ENCODE peak calls at places on chromosomes 5 and 9, in ten cellular contexts. O, I, J, B, R, H, Y, T, F and V are unnamed samples.

GRCh38 chr5:120677481-120677880 is 213.4 kb downstream of the PRR16 start:
- DNase-seq in O (no peak), I (no peak), J (no peak), B (no peak), R (no peak), H (no peak), Y (no peak), T (no peak), F (no peak), V (no peak)

GRCh38 chr5:148776780-148777179 is 49.6 kb upstream of the ADRB2 start:
- DNase-seq in O (no peak), I (no peak), J (peak), B (no peak), R (no peak), H (no peak), Y (no peak), T (no peak), F (peak), V (no peak)

GRCh38 chr5:149541893-149542292 is 9.3 kb downstream of the CSNK1A1 start:
- DNase-seq in O (no peak), I (no peak), J (no peak), B (no peak), R (no peak), H (no peak), Y (no peak), T (no peak), F (no peak), V (no peak)

GRCh38 chr5:19261879-19262278 is 726.1 kb downstream of the CDH18 start:
- DNase-seq in O (no peak), I (no peak), J (no peak), B (no peak), R (no peak), H (no peak), Y (no peak), T (no peak), F (no peak), V (no peak)

GRCh38 chr5:14039576-14039975 is 95.1 kb upstream of the DNAH5 start:
- DNase-seq in O (no peak), I (no peak), J (peak), B (no peak), R (no peak), H (no peak), Y (no peak), T (no peak), F (peak), V (no peak)

GRCh38 chr5:79924936-79925893 is 65.8 kb downstream of the MTX3 start:
- DNase-seq in O (peak), I (no peak), J (peak), B (no peak), R (no peak), H (no peak), Y (no peak), T (no peak), F (peak), V (no peak)

GRCh38 chr5:124806026-124806856 is 59.8 kb upstream of the ZNF608 start:
- DNase-seq in O (no peak), I (peak), J (peak), B (no peak), R (no peak), H (no peak), Y (peak), T (no peak), F (peak), V (peak)

GRCh38 chr5:148469446-148470062 is 85.8 kb downstream of the FBXO38 start:
- DNase-seq in O (no peak), I (no peak), J (peak), B (no peak), R (no peak), H (no peak), Y (no peak), T (no peak), F (peak), V (no peak)

GRCh38 chr5:72441861-72442540 is 65.2 kb downstream of the ZNF366 start:
- DNase-seq in O (no peak), I (no peak), J (peak), B (no peak), R (no peak), H (no peak), Y (peak), T (no peak), F (peak), V (no peak)

GRCh38 chr5:138911441-138911840 is 36.3 kb upstream of the LRRTM2 start:
- DNase-seq in O (no peak), I (no peak), J (no peak), B (no peak), R (no peak), H (no peak), Y (no peak), T (no peak), F (peak), V (no peak)

GRCh38 chr5:132272341-132273210 is 15.1 kb downstream of the PDLIM4 start:
- DNase-seq in O (peak), I (no peak), J (peak), B (no peak), R (peak), H (peak), Y (peak), T (peak), F (peak), V (peak)

GRCh38 chr9:36991516-36992134 is 42.4 kb downstream of the PAX5 start:
- DNase-seq in O (peak), I (no peak), J (peak), B (no peak), R (no peak), H (no peak), Y (peak), T (no peak), F (peak), V (peak)

GRCh38 chr5:149561848-149562247 is 10.6 kb upstream of the CSNK1A1 start:
- DNase-seq in O (no peak), I (no peak), J (peak), B (no peak), R (no peak), H (no peak), Y (peak), T (no peak), F (peak), V (no peak)

GRCh38 chr5:178063277-178063676 is 50.1 kb upstream of the N4BP3 start:
- DNase-seq in O (no peak), I (no peak), J (no peak), B (no peak), R (no peak), H (no peak), Y (no peak), T (no peak), F (no peak), V (no peak)

GRCh38 chr5:67520161-67520886 is 323.7 kb upstream of the CD180 start:
- DNase-seq in O (no peak), I (no peak), J (no peak), B (no peak), R (no peak), H (no peak), Y (no peak), T (no peak), F (no peak), V (no peak)

GRCh38 chr9:82920154-82920553 is 142.8 kb downstream of the RASEF start:
- DNase-seq in O (no peak), I (no peak), J (no peak), B (no peak), R (no peak), H (no peak), Y (no peak), T (no peak), F (no peak), V (no peak)

GRCh38 chr5:150140830-150141229 is 14.8 kb downstream of the PDGFRB start:
- DNase-seq in O (no peak), I (no peak), J (peak), B (no peak), R (no peak), H (no peak), Y (no peak), T (no peak), F (peak), V (no peak)

GRCh38 chr9:100425758-100426157 is 1.2 kb upstream of the MSANTD3 start:
- DNase-seq in O (no peak), I (no peak), J (no peak), B (no peak), R (no peak), H (no peak), Y (no peak), T (no peak), F (no peak), V (no peak)

GRCh38 chr5:110916373-110917049 is 155.0 kb upstream of the TSLP start:
- DNase-seq in O (no peak), I (no peak), J (peak), B (no peak), R (no peak), H (no peak), Y (no peak), T (no peak), F (peak), V (no peak)

GRCh38 chr9:135244751-135245221 is 157.3 kb downstream of the OLFM1 start:
- DNase-seq in O (no peak), I (no peak), J (no peak), B (no peak), R (no peak), H (no peak), Y (peak), T (no peak), F (no peak), V (peak)

GRCh38 chr5:130436430-130436829 is 532.2 kb downstream of the CHSY3 start:
- DNase-seq in O (no peak), I (no peak), J (no peak), B (no peak), R (no peak), H (no peak), Y (no peak), T (no peak), F (no peak), V (no peak)

GRCh38 chr9:94783121-94783664 is 56.7 kb downstream of the AOPEP start:
- DNase-seq in O (no peak), I (peak), J (peak), B (no peak), R (peak), H (peak), Y (peak), T (peak), F (peak), V (no peak)

GRCh38 chr9:89189215-89189614 is 10.6 kb upstream of the SHC3 start:
- DNase-seq in O (no peak), I (no peak), J (peak), B (no peak), R (no peak), H (no peak), Y (no peak), T (no peak), F (no peak), V (no peak)

GRCh38 chr9:77177894-77178794 is 810 bp downstream of the VPS13A start:
- DNase-seq in O (peak), I (no peak), J (peak), B (no peak), R (peak), H (peak), Y (peak), T (peak), F (peak), V (peak)

GRCh38 chr5:81717815-81718214 is 33.1 kb downstream of the SSBP2 start:
- DNase-seq in O (no peak), I (no peak), J (no peak), B (no peak), R (no peak), H (no peak), Y (no peak), T (no peak), F (peak), V (no peak)

GRCh38 chr5:91212336-91213092 is 170.6 kb downstream of the ARRDC3 start:
- DNase-seq in O (no peak), I (no peak), J (peak), B (no peak), R (no peak), H (no peak), Y (no peak), T (no peak), F (peak), V (peak)